ENCODE peak calls at places on chromosome 11, in four cellular contexts. I is heart left ventricle, C is GM23248, M is ovary. P is an unnamed sample. For H3K9me3 and H3K36me3, the result is how much of the 10 kb centered on the place peaks cover.

GRCh38 chr11:32870676-32871075 is 21.9 kb upstream of the QSER1 start:
- DNase-seq in I (no peak), C (no peak), M (no peak), P (no peak)

GRCh38 chr11:63882555-63883242 is 34.3 kb downstream of the RCOR2 start:
- DNase-seq in I (peak), C (no peak), M (no peak), P (no peak)

GRCh38 chr11:128695539-128696221 is 1.8 kb downstream of the FLI1 start:
- DNase-seq in I (no peak), C (peak), M (no peak), P (no peak)

GRCh38 chr11:35063453-35063852 is 75.5 kb upstream of the CD44 start:
- DNase-seq in I (no peak), C (peak), M (no peak), P (no peak)

GRCh38 chr11:117071344-117071787 is 26.9 kb downstream of the SIK3 start:
- DNase-seq in I (peak), C (no peak), M (no peak), P (no peak)

GRCh38 chr11:132802932-132803331 is 729.4 kb downstream of the OPCML start:
- DNase-seq in I (no peak), C (no peak), M (no peak), P (no peak)

GRCh38 chr11:86802601-86803051 is 2.3 kb downstream of the PRSS23 start:
- DNase-seq in I (no peak), C (peak), M (no peak), P (no peak)

GRCh38 chr11:41536001-41536568 is 76.6 kb upstream of the LRRC4C start:
- DNase-seq in I (no peak), C (no peak), M (no peak), P (no peak)

GRCh38 chr11:125408281-125408680 is 87.8 kb downstream of the FEZ1 start:
- DNase-seq in I (no peak), C (no peak), M (no peak), P (no peak)

GRCh38 chr11:27468643-27469332 is 3.8 kb downstream of the LGR4 start:
- DNase-seq in I (no peak), C (peak), M (no peak), P (no peak)

GRCh38 chr11:121534131-121535093 is 81.6 kb upstream of the SORL1-AS1 start:
- DNase-seq in I (no peak), C (peak), M (peak), P (no peak)

GRCh38 chr11:72740562-72741428 is 11.4 kb downstream of the ARAP1 start:
- DNase-seq in I (no peak), C (no peak), M (no peak), P (no peak)

GRCh38 chr11:44301856-44302231 is 8.1 kb downstream of the ALX4 start:
- DNase-seq in I (no peak), C (peak), M (no peak), P (peak)

GRCh38 chr11:6546735-6547134 is 49.7 kb downstream of the DNHD1 start:
- DNase-seq in I (no peak), C (no peak), M (no peak), P (no peak)

GRCh38 chr11:67174311-67174710 is 55.2 kb downstream of the KDM2A start:
- DNase-seq in I (no peak), C (no peak), M (no peak), P (no peak)
- H3K9me3 ChIP-seq in I (under half), C (under half), M (under half), P (under half)

GRCh38 chr11:118592616-118593367 is 14.6 kb upstream of the PHLDB1 start:
- DNase-seq in I (no peak), C (no peak), M (no peak), P (no peak)

GRCh38 chr11:118596226-118596625 is 11.2 kb upstream of the PHLDB1 start:
- DNase-seq in I (no peak), C (no peak), M (no peak), P (no peak)

GRCh38 chr11:118602331-118602730 is 5.1 kb upstream of the PHLDB1 start:
- DNase-seq in I (peak), C (no peak), M (no peak), P (no peak)

GRCh38 chr11:118597556-118597955 is 9.9 kb upstream of the PHLDB1 start:
- DNase-seq in I (no peak), C (no peak), M (no peak), P (no peak)
- H3K36me3 ChIP-seq in I (under half), C (half or more), M (under half), P (half or more)

DNA sequence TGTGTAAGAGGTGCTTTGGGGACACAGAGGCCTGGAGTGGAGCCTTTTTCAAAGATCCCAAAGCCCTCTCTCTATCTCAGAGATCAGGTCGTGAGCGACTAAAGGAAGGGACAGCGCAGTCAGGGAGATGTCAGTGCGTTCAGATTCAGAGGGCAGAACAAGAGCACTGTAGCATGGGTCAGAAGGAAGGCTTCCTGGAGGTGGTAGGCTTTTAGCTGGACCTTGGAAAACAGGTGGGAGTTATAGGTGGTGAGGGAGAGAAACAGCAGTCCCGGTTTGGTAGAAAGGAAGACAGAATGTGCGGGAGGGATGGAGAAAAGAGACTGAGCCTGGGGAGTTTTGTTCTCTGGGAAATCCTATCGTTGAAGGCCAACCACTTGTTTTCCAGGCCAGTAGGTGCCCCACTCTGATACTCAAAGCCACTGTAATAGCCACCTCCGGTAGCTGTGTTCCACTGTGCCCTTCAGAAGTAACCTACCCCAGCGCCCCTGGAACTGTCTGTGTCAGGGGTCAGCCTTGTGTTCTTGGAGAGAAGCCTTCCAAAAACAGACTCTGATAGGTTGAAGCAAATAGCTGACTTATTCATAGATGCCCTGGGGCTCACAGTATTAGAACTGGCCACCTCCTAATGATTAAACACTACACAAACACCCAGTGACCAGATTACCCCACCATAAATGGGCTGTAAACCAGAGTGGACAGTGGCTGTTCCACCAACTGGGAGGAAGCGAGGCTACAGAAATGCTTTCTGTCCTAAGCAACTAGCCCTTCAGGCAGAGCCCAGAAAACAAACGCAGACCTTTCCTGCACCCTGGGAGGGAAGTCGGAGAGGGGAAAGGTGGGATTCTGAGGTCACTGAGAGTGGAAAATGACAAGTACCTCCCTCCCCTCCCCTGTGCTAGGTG is 157.7 kb downstream of the DBX1 start:
- DNase-seq in I (no peak), C (no peak), M (no peak), P (no peak)
- H3K9me3 ChIP-seq in I (under half), C (under half), M (under half), P (under half)

GRCh38 chr11:134261000-134261399 is 7.6 kb downstream of the ACAD8 start:
- DNase-seq in I (no peak), C (no peak), M (no peak), P (no peak)

GRCh38 chr11:134260503-134260902 is 7.1 kb downstream of the ACAD8 start:
- DNase-seq in I (no peak), C (no peak), M (no peak), P (no peak)

GRCh38 chr11:134258577-134258976 is 5.2 kb downstream of the ACAD8 start:
- DNase-seq in I (no peak), C (no peak), M (no peak), P (no peak)

GRCh38 chr11:134264966-134265365 is 11.2 kb upstream of the GLB1L3 start:
- DNase-seq in I (no peak), C (no peak), M (no peak), P (no peak)

GRCh38 chr11:134261626-134262488 is 8.5 kb downstream of the ACAD8 start:
- DNase-seq in I (no peak), C (peak), M (no peak), P (no peak)
- H3K36me3 ChIP-seq in I (under half), C (under half), M (under half), P (under half)

DNA sequence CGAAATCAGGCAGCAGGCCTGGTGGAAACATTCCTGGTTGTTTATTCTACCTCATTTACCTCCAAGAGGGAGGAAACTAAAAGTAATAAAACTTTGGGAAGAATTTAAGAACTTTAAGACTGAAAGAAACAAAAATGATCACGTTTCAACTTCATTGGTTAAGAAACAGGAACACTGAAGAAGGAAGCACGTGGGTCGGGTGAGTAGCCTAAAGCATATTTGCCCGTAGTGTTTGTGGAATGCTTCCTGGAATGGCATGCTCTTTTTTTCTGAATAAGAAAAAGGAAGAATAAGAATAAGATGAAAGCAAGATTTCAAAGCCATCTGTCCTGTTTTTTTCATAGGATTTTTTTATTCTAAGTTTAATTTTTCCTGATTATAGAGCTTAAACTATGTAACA is 83.1 kb downstream of the WNT11 start:
- DNase-seq in I (no peak), C (no peak), M (no peak), P (no peak)
- H3K9me3 ChIP-seq in I (under half), C (under half), M (under half), P (under half)

DNA sequence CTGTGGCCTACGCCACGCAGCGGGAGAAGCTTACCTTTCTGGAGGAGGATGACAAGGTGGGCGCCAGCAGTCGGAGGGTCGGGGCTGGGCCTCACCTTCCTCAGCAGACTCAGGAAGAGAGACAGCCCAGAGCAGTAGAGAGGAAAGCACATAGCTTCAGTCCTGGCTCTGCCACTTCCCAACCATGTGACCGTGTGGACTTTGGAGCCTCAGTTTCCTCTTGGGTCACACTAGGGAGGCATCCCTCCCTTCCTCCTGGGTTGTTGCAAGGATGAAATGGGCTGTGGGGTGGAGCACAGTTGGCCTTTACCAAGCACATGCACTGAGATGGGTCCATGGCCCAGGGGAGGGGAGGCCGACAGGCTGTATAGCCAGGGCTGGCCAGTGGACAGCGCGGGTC is 12.9 kb downstream of the DPP3 start:
- DNase-seq in I (no peak), C (no peak), M (no peak), P (no peak)
- H3K36me3 ChIP-seq in I (under half), C (under half), M (under half), P (under half)

GRCh38 chr11:60563553-60564235 is 48.5 kb downstream of the MS4A13 start:
- DNase-seq in I (no peak), C (no peak), M (no peak), P (no peak)
- H3K9me3 ChIP-seq in I (under half), C (under half), M (under half), P (under half)

P was measured in MG63.